ENCODE peak calls at places on chromosomes 16 and 17, in five cellular contexts. One of them, this sample, is unnamed. For H3K9me3, the result is how much of the 10 kb centered on the place peaks cover.

GRCh38 chr16:81469710-81470481 is 25.3 kb downstream of the CMIP start:
- DNase-seq in osteoblast: no peak
- DNase-seq in ovary: no peak
- DNase-seq in AG04450: no peak
- DNase-seq in transverse colon: no peak
- DNase-seq in this sample: peak

GRCh38 chr16:1772362-1772907 is at the start of gene EME2:
- DNase-seq in osteoblast: no peak
- DNase-seq in ovary: no peak
- DNase-seq in AG04450: no peak
- DNase-seq in transverse colon: peak
- DNase-seq in this sample: no peak

GRCh38 chr17:75783803-75784472 is 668 bp upstream of the UNK start:
- DNase-seq in osteoblast: peak
- DNase-seq in ovary: peak
- DNase-seq in AG04450: no peak
- DNase-seq in transverse colon: peak
- DNase-seq in this sample: no peak

GRCh38 chr16:78230832-78231231 is 131.4 kb downstream of the WWOX start:
- DNase-seq in osteoblast: peak
- DNase-seq in ovary: no peak
- DNase-seq in AG04450: no peak
- DNase-seq in transverse colon: peak
- DNase-seq in this sample: no peak

GRCh38 chr16:88469615-88470395 is 16.7 kb downstream of the ZFPM1 start:
- DNase-seq in osteoblast: no peak
- DNase-seq in ovary: no peak
- DNase-seq in AG04450: no peak
- DNase-seq in transverse colon: no peak
- DNase-seq in this sample: no peak

GRCh38 chr17:74678541-74678940 is 34.2 kb downstream of the CD300LF start:
- DNase-seq in osteoblast: no peak
- DNase-seq in ovary: no peak
- DNase-seq in AG04450: no peak
- DNase-seq in transverse colon: no peak
- DNase-seq in this sample: no peak

GRCh38 chr17:35084987-35085386 is 21.5 kb upstream of the RFFL start:
- DNase-seq in osteoblast: no peak
- DNase-seq in ovary: no peak
- DNase-seq in AG04450: no peak
- DNase-seq in transverse colon: peak
- DNase-seq in this sample: no peak

GRCh38 chr16:77117687-77118086 is 73.3 kb upstream of the MON1B start:
- DNase-seq in osteoblast: no peak
- DNase-seq in ovary: no peak
- DNase-seq in AG04450: no peak
- DNase-seq in transverse colon: no peak
- DNase-seq in this sample: no peak

GRCh38 chr16:66588981-66589713 is 9.9 kb downstream of the CMTM2 start:
- DNase-seq in osteoblast: peak
- DNase-seq in ovary: no peak
- DNase-seq in AG04450: no peak
- DNase-seq in transverse colon: peak
- DNase-seq in this sample: no peak
- TF ChIP-seq CTCF in osteoblast: peak
- TF ChIP-seq CTCF in ovary: peak
- TF ChIP-seq CTCF in AG04450: peak
- TF ChIP-seq CTCF in transverse colon: peak
- TF ChIP-seq CTCF in this sample: peak

GRCh38 chr17:60493847-60494321 is 32.2 kb downstream of the APPBP2 start:
- DNase-seq in osteoblast: no peak
- DNase-seq in ovary: no peak
- DNase-seq in AG04450: no peak
- DNase-seq in transverse colon: no peak
- DNase-seq in this sample: no peak

GRCh38 chr17:60495260-60495659 is 30.8 kb downstream of the APPBP2 start:
- DNase-seq in osteoblast: no peak
- DNase-seq in ovary: no peak
- DNase-seq in AG04450: no peak
- DNase-seq in transverse colon: no peak
- DNase-seq in this sample: no peak

GRCh38 chr17:60496051-60496450 is 30.0 kb downstream of the APPBP2 start:
- DNase-seq in osteoblast: no peak
- DNase-seq in ovary: no peak
- DNase-seq in AG04450: no peak
- DNase-seq in transverse colon: no peak
- DNase-seq in this sample: no peak

GRCh38 chr17:60491771-60492170 is 34.3 kb downstream of the APPBP2 start:
- DNase-seq in osteoblast: no peak
- DNase-seq in ovary: no peak
- DNase-seq in AG04450: no peak
- DNase-seq in transverse colon: no peak
- DNase-seq in this sample: no peak
- H3K9me3 ChIP-seq in osteoblast: under half
- H3K9me3 ChIP-seq in ovary: under half
- H3K9me3 ChIP-seq in AG04450: under half
- H3K9me3 ChIP-seq in transverse colon: under half
- H3K9me3 ChIP-seq in this sample: under half

GRCh38 chr17:50731575-50732460 is 12.4 kb downstream of the LUC7L3 start:
- DNase-seq in osteoblast: no peak
- DNase-seq in ovary: no peak
- DNase-seq in AG04450: no peak
- DNase-seq in transverse colon: no peak
- DNase-seq in this sample: no peak
- TF ChIP-seq CTCF in osteoblast: no peak
- TF ChIP-seq CTCF in ovary: no peak
- TF ChIP-seq CTCF in AG04450: no peak
- TF ChIP-seq CTCF in transverse colon: no peak
- TF ChIP-seq CTCF in this sample: no peak

GRCh38 chr17:59287887-59288286 is 43.6 kb upstream of the YPEL2 start:
- DNase-seq in osteoblast: peak
- DNase-seq in ovary: no peak
- DNase-seq in AG04450: no peak
- DNase-seq in transverse colon: no peak
- DNase-seq in this sample: no peak

GRCh38 chr17:59278401-59278800 is 53.1 kb upstream of the YPEL2 start:
- DNase-seq in osteoblast: no peak
- DNase-seq in ovary: no peak
- DNase-seq in AG04450: no peak
- DNase-seq in transverse colon: no peak
- DNase-seq in this sample: no peak

GRCh38 chr17:59287452-59287851 is 44.0 kb upstream of the YPEL2 start:
- DNase-seq in osteoblast: no peak
- DNase-seq in ovary: no peak
- DNase-seq in AG04450: no peak
- DNase-seq in transverse colon: no peak
- DNase-seq in this sample: no peak

DNA sequence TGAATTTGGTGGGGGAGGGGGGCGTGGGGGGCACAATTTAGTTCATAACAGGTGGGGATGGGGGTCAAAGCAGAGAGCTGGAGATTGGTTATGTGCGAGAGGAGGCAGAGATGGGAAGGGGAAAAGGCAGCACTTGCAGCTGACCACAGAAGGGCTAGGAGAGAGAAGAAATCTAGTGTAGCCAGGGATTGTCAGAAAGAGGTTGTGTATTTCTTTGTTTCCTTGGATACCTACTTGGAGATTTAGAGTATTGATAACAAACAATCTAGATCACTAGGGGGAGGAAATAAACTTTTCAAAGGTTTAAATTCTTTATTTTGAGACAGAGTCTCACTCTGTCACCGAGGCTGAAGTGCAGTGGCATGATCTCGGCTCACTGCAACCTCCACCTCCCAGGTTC is 47.1 kb upstream of the YPEL2 start:
- DNase-seq in osteoblast: peak
- DNase-seq in ovary: no peak
- DNase-seq in AG04450: no peak
- DNase-seq in transverse colon: no peak
- DNase-seq in this sample: no peak
- H3K9me3 ChIP-seq in osteoblast: under half
- H3K9me3 ChIP-seq in ovary: under half
- H3K9me3 ChIP-seq in AG04450: under half
- H3K9me3 ChIP-seq in transverse colon: under half
- H3K9me3 ChIP-seq in this sample: under half

DNA sequence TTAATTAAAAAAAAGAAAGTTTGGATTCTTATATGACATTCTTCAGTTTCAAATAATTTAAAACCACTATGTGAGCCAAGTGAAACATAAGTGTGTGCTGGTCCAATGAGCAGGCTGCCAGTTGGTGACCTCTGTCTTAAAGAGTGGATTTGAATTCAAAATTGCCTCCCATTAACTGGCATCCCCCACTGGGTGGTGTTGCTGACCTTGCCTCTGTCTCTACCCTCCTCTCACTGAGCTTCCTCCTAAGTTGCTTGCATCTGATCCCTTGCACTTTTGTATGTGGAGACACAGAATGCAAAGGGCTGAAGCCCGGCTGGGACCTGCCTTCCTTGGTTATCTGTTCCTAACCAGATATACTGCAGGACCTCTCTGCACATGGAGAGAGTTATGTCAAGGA is 160.6 kb downstream of the CYLD start:
- DNase-seq in osteoblast: no peak
- DNase-seq in ovary: no peak
- DNase-seq in AG04450: no peak
- DNase-seq in transverse colon: no peak
- DNase-seq in this sample: no peak
- TF ChIP-seq CTCF in osteoblast: no peak
- TF ChIP-seq CTCF in ovary: no peak
- TF ChIP-seq CTCF in AG04450: no peak
- TF ChIP-seq CTCF in transverse colon: no peak
- TF ChIP-seq CTCF in this sample: no peak

DNA sequence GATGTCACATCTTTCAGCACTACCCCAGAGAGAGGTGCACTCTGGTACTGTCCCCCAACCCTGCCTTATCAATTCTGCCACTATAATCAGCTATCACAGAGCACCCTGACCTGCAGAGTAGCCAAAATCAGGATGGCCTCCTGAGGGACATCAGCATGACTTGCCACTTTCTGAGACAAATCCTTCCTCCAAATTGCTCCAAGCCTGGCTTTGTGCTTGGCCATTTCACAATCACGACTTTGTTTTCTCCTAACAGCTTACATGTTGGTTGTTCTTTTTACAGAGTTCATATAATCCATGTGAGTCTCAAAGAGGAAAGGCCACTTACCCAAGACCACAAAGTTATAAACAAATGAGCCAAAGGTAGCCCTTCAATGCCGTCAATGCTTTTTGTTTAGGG is 449.0 kb upstream of the CDH5 start:
- DNase-seq in osteoblast: no peak
- DNase-seq in ovary: no peak
- DNase-seq in AG04450: no peak
- DNase-seq in transverse colon: no peak
- DNase-seq in this sample: no peak
- H3K9me3 ChIP-seq in osteoblast: under half
- H3K9me3 ChIP-seq in ovary: under half
- H3K9me3 ChIP-seq in AG04450: under half
- H3K9me3 ChIP-seq in transverse colon: under half
- H3K9me3 ChIP-seq in this sample: under half

DNA sequence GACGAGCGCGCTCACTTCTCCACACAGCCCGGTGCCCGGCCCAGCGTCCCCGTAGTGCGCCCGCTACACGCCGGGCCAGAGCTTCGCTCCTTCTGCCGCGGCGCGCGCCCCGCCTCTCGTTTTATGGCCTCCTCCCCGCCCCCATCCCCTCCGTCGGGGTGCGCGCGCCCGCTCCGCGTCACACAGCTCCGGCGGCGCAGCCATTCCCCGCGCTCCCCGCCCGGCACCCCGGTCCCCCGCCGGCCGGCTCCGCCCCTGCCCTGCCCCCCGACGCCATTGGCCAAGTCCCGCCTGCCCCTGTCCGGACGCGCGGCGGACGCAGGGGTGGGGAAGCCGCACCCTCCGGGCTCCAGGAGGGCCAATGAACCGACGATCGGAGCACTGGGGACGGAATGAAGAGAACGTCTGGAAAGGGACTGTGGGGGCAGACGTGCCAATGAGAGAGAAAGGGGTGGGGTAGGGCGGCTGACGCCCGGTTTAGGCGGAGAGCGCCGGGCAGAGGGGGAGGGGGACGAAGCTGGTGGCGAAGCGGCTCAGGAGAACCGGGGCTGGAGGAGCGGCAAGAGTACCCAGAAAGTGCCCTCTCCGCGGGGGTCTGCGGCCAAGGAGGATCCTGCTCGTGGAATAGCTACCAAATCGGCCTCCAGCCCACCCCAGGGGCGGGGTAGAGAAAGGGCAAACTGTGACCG is at the start of gene TOB1:
- DNase-seq in osteoblast: peak
- DNase-seq in ovary: peak
- DNase-seq in AG04450: peak
- DNase-seq in transverse colon: peak
- DNase-seq in this sample: peak
- TF ChIP-seq CTCF in osteoblast: no peak
- TF ChIP-seq CTCF in ovary: no peak
- TF ChIP-seq CTCF in AG04450: no peak
- TF ChIP-seq CTCF in transverse colon: no peak
- TF ChIP-seq CTCF in this sample: no peak

DNA sequence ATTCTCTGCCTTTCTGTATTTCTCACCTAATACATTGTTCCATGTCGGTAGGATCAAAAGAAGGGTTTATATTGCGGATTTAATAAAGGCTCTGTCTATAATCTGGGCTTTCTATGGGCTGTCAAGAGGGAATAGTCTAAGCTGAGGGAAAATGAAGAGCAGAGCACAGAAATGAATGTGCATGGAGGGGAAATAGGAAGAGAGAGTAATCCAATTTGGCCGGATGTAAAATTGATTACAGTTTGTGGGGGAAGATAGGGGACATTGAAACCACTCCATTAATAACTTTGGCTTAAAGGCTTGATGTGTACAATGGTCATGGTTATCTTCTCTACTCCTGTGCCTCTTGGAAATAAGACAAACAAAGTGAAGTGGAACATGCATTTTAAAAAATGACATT is 334.2 kb upstream of the CDH8 start:
- DNase-seq in osteoblast: no peak
- DNase-seq in ovary: no peak
- DNase-seq in AG04450: no peak
- DNase-seq in transverse colon: no peak
- DNase-seq in this sample: no peak
- H3K9me3 ChIP-seq in osteoblast: under half
- H3K9me3 ChIP-seq in ovary: under half
- H3K9me3 ChIP-seq in AG04450: under half
- H3K9me3 ChIP-seq in transverse colon: under half
- H3K9me3 ChIP-seq in this sample: under half

GRCh38 chr16:74785031-74785430 is 10.4 kb upstream of the FA2H start:
- DNase-seq in osteoblast: no peak
- DNase-seq in ovary: no peak
- DNase-seq in AG04450: no peak
- DNase-seq in transverse colon: no peak
- DNase-seq in this sample: no peak
- TF ChIP-seq CTCF in osteoblast: no peak
- TF ChIP-seq CTCF in ovary: no peak
- TF ChIP-seq CTCF in AG04450: no peak
- TF ChIP-seq CTCF in transverse colon: no peak
- TF ChIP-seq CTCF in this sample: no peak

DNA sequence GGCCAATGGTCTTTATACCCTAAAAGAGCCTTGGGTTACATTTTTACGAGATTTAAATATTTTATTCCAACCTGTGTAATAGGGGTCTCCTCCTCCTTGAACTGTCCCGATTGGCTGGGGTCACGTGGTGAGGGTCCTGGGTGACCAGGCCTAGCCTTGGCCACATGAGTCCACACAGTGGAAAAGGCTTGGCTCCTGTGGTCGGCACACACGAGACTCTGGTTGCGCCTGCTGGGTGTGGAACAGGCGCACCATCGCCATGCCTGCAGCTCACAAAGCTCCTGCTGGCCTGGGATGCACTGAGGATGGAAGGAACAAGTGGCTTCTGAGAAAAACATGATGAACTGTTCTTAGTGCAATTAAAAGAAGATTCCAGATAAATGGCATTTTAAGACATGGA is 103.9 kb upstream of the ZNF750 start:
- DNase-seq in osteoblast: peak
- DNase-seq in ovary: peak
- DNase-seq in AG04450: no peak
- DNase-seq in transverse colon: no peak
- DNase-seq in this sample: peak
- H3K9me3 ChIP-seq in osteoblast: under half
- H3K9me3 ChIP-seq in ovary: under half
- H3K9me3 ChIP-seq in AG04450: under half
- H3K9me3 ChIP-seq in transverse colon: under half
- H3K9me3 ChIP-seq in this sample: under half

This sample was measured in left ventricle myocardium inferior.